ENCODE peak calls at places on chromosomes 4 and X, in seven cellular contexts. P is CD4-positive, alpha-beta T cell; H is CD8-positive, alpha-beta T cell; V is cardiac muscle cell; K is endodermal cell; D is IMR-90; E is endothelial cell of umbilical vein. J is an unnamed sample. For H3K27me3, the result is how much of the 10 kb centered on the place peaks cover.

GRCh38 chr4:112514079-112514448 is 1.9 kb downstream of the NEUROG2 start:
- DNase-seq in V (no peak), D (no peak), E (no peak), H (no peak), K (peak), P (no peak), J (no peak)

GRCh38 chrX:107731831-107732502 is 43.6 kb downstream of the TSC22D3 start:
- DNase-seq in H (no peak), D (peak), E (peak), K (peak), V (peak), P (no peak), J (peak)

GRCh38 chr4:154024097-154024496 is 235.2 kb upstream of the SFRP2 start:
- DNase-seq in V (peak), H (no peak), K (peak), P (no peak), E (no peak), D (no peak), J (no peak)

GRCh38 chr4:150385606-150386005 is 196.3 kb upstream of the MAB21L2 start:
- DNase-seq in H (no peak), K (no peak), D (peak), V (peak), E (peak), P (no peak), J (peak)

GRCh38 chr4:106208481-106209460 is 107.2 kb downstream of the TBCK start:
- DNase-seq in E (no peak), D (no peak), V (no peak), P (no peak), H (no peak), K (peak), J (no peak)

GRCh38 chrX:48927736-48928382 is 9.0 kb upstream of the PIM2 start:
- DNase-seq in H (no peak), D (no peak), V (no peak), E (no peak), K (peak), P (no peak), J (no peak)

GRCh38 chrX:29506729-29507128 is 708.6 kb upstream of the MAGEB2 start:
- DNase-seq in E (no peak), H (no peak), K (no peak), P (no peak), V (no peak), D (no peak), J (no peak)

GRCh38 chrX:109857898-109858297 is 124.8 kb upstream of the ACSL4 start:
- DNase-seq in P (no peak), H (no peak), K (no peak), E (peak), V (no peak), D (peak), J (no peak)

GRCh38 chr4:88720749-88721428 is 23.3 kb upstream of the NAP1L5 start:
- DNase-seq in K (peak), E (no peak), H (no peak), D (no peak), P (no peak), V (no peak), J (no peak)

GRCh38 chr4:76078033-76078613 is 3.6 kb downstream of the ART3 start:
- DNase-seq in H (no peak), K (no peak), E (no peak), P (no peak), V (peak), D (no peak), J (no peak)

GRCh38 chr4:176538217-176538925 is 218.6 kb downstream of the SPCS3 start:
- DNase-seq in K (no peak), H (no peak), V (no peak), P (no peak), E (peak), D (peak), J (peak)

GRCh38 chrX:15207384-15207783 is 62.5 kb downstream of the ASB9 start:
- DNase-seq in E (no peak), H (no peak), V (no peak), K (no peak), P (no peak), D (no peak), J (no peak)
- H3K27me3 ChIP-seq in E (under half), H (under half), V (under half), K (under half), P (under half), D (under half), J (under half)

GRCh38 chrX:131262738-131263679 is 26.1 kb downstream of the IGSF1 start:
- DNase-seq in P (peak), V (peak), E (peak), D (no peak), H (no peak), K (peak), J (no peak)
- TF ChIP-seq CTCF in P (no peak), V (no peak), E (peak), D (no peak), H (no peak), K (peak), J (no peak)

GRCh38 chr4:5890063-5890727 is 2.7 kb downstream of the CRMP1 start:
- DNase-seq in V (peak), K (peak), H (no peak), D (peak), E (no peak), P (no peak), J (no peak)
- H3K27me3 ChIP-seq in V (half or more), K (half or more), H (under half), D (half or more), E (half or more), P (half or more), J (half or more)

GRCh38 chrX:154482786-154483185 is 3.6 kb downstream of the UBL4A start:
- DNase-seq in D (no peak), V (no peak), E (no peak), K (no peak), H (no peak), P (no peak), J (no peak)

GRCh38 chrX:154483325-154483724 is 3.1 kb downstream of the UBL4A start:
- DNase-seq in E (no peak), D (no peak), P (no peak), K (no peak), H (no peak), V (no peak), J (no peak)

GRCh38 chrX:154484255-154485149 is 1.9 kb downstream of the UBL4A start:
- DNase-seq in E (no peak), K (no peak), D (no peak), V (no peak), H (no peak), P (no peak), J (no peak)

GRCh38 chrX:154481195-154481594 is 2.1 kb upstream of the LAGE3 start:
- DNase-seq in K (no peak), P (no peak), E (no peak), D (no peak), H (no peak), V (no peak), J (no peak)

GRCh38 chrX:154481911-154482601 is 3.0 kb upstream of the LAGE3 start:
- DNase-seq in D (no peak), V (no peak), P (no peak), E (no peak), H (no peak), K (no peak), J (no peak)
- TF ChIP-seq CTCF in D (no peak), V (no peak), P (no peak), E (no peak), H (no peak), K (no peak), J (no peak)

GRCh38 chrX:25014366-25014838 is 1.4 kb downstream of the ARX start:
- DNase-seq in D (no peak), E (no peak), H (no peak), P (no peak), K (peak), V (no peak), J (no peak)
- H3K27me3 ChIP-seq in D (half or more), E (half or more), H (under half), P (half or more), K (half or more), V (half or more), J (under half)

DNA sequence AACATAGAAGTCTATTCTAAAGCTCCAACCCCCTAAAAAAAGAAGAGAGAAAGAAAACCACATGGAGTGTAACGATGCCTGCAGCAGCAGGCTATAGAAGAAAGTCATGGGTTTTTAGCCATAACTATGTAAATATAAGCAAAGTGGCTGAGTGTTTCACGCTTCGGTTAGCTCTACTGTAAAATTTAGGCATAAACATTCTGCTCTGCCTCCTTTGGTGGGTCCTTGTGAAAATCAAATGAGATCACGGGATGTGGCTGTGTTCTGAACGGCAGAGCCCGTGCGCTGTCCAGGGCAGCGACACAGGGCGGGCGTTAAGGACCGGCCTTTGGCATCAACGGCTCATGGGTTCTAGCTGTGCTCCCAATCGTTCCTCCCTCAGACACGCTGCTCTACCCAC is 78.3 kb downstream of the IRF2 start:
- DNase-seq in D (no peak), K (no peak), E (no peak), H (no peak), P (no peak), V (no peak), J (no peak)
- TF ChIP-seq CTCF in D (no peak), K (no peak), E (no peak), H (no peak), P (no peak), V (no peak), J (no peak)

GRCh38 chr4:13523591-13524503 is 20.5 kb downstream of the NKX3-2 start:
- DNase-seq in K (no peak), P (no peak), H (no peak), V (no peak), D (no peak), E (no peak), J (no peak)

GRCh38 chr4:13523105-13523477 is 21.2 kb downstream of the NKX3-2 start:
- DNase-seq in E (no peak), H (no peak), P (no peak), V (no peak), D (no peak), K (no peak), J (no peak)

GRCh38 chr4:13526658-13527057 is 17.6 kb downstream of the NKX3-2 start:
- DNase-seq in D (no peak), E (no peak), H (no peak), V (no peak), K (no peak), P (no peak), J (no peak)

GRCh38 chr4:13525606-13526281 is 18.6 kb downstream of the NKX3-2 start:
- DNase-seq in V (no peak), H (no peak), E (no peak), D (no peak), K (no peak), P (no peak), J (no peak)

DNA sequence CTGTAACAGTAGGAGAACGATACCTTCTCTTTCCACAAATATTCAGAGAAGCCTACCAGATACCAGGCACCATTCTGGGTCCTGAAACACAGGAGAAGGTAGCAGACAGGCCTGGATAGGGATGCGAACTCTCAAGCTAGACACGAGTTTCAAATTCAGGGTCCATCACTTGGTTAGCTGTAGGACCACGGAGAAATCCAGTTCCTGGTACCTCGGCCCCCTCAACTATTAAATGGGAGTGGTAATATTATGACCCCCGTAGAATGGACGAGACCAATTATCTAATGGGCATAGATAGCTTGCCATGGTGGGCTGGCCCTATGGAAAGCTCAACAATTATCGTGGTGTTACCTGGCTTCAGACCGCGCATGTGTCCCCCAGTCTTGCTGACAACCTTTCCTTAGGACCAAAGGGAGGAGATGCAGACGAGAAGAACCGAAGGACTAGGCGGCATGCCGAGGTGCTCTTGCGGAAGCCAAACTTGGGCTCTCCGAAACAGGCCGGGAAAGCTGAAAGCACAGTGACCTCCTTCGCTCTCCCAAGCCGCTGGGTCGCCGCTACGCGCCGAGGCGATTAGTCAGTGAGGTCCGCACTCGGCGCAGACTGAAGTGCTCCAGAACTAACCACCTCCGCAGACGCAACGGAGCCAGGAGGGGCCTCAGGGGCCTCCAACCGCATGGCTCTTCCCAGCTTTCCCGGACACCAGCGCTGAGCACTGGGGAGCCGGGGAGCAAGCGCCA is 19.6 kb downstream of the NKX3-2 start:
- DNase-seq in H (no peak), V (no peak), P (no peak), E (no peak), K (peak), D (peak), J (no peak)
- H3K27me3 ChIP-seq in H (under half), V (half or more), P (half or more), E (half or more), K (half or more), D (half or more), J (half or more)

J was measured in brain microvascular endothelial cell.